ENCODE peak calls at places on chromosome 12, in five cellular contexts. Y, G, K, N and J are unnamed samples.

GRCh38 chr12:124107299-124107698 is 134.3 kb downstream of the ZNF664 start:
- DNase-seq in Y (no peak), G (no peak), K (no peak), N (no peak), J (no peak)

GRCh38 chr12:92928431-92928961 is 599 bp downstream of the EEA1 start:
- DNase-seq in Y (no peak), G (peak; percentile 49), K (peak; percentile 71), N (peak; percentile 77), J (peak; percentile 15)

GRCh38 chr12:117470804-117471203 is 109.4 kb upstream of the NOS1 start:
- DNase-seq in Y (no peak), G (peak; percentile 21), K (no peak), N (no peak), J (peak; percentile 46)

GRCh38 chr12:113231275-113232231 is 10.3 kb downstream of the TPCN1 start:
- DNase-seq in Y (no peak), G (no peak), K (peak; percentile 76), N (no peak), J (no peak)

GRCh38 chr12:114680498-114681148 is 3.4 kb downstream of the TBX3 start:
- DNase-seq in Y (no peak), G (no peak), K (no peak), N (no peak), J (peak; percentile 33)

GRCh38 chr12:2240984-2241383 is 188.2 kb downstream of the CACNA1C start:
- DNase-seq in Y (no peak), G (no peak), K (no peak), N (no peak), J (no peak)

GRCh38 chr12:81080431-81080983 is 2.6 kb downstream of the ACSS3 start:
- DNase-seq in Y (no peak), G (no peak), K (no peak), N (no peak), J (no peak)

GRCh38 chr12:76031081-76031413 is 529 bp downstream of the PHLDA1 start:
- DNase-seq in Y (no peak), G (no peak), K (no peak), N (no peak), J (peak; percentile 31)

GRCh38 chr12:109836916-109837315 is 3.7 kb upstream of the TRPV4 start:
- DNase-seq in Y (no peak), G (no peak), K (no peak), N (no peak), J (peak; percentile 25)

GRCh38 chr12:3032770-3033537 is 44.2 kb upstream of the TSPAN9 start:
- DNase-seq in Y (no peak), G (no peak), K (no peak), N (no peak), J (no peak)

GRCh38 chr12:3196488-3196887 is 119.3 kb downstream of the TSPAN9 start:
- DNase-seq in Y (no peak), G (no peak), K (no peak), N (no peak), J (no peak)

GRCh38 chr12:100127766-100128508 is 14.7 kb downstream of the BLTP3B start:
- DNase-seq in Y (no peak), G (peak; percentile 15), K (peak; percentile 14), N (no peak), J (peak; percentile 14)

GRCh38 chr12:64781374-64782029 is 22.3 kb upstream of the GNS start:
- DNase-seq in Y (peak; percentile 85), G (no peak), K (no peak), N (peak; percentile 26), J (peak; percentile 53)

GRCh38 chr12:122203968-122204828 is 689 bp downstream of the B3GNT4 start:
- DNase-seq in Y (peak; percentile 58), G (no peak), K (no peak), N (peak; percentile 68), J (no peak)

GRCh38 chr12:112353389-112353788 is 28.8 kb downstream of the HECTD4 start:
- DNase-seq in Y (no peak), G (no peak), K (no peak), N (no peak), J (peak; percentile 57)

GRCh38 chr12:76137611-76138010 is 53.1 kb upstream of the NAP1L1 start:
- DNase-seq in Y (no peak), G (no peak), K (peak; percentile 12), N (no peak), J (no peak)

DNA sequence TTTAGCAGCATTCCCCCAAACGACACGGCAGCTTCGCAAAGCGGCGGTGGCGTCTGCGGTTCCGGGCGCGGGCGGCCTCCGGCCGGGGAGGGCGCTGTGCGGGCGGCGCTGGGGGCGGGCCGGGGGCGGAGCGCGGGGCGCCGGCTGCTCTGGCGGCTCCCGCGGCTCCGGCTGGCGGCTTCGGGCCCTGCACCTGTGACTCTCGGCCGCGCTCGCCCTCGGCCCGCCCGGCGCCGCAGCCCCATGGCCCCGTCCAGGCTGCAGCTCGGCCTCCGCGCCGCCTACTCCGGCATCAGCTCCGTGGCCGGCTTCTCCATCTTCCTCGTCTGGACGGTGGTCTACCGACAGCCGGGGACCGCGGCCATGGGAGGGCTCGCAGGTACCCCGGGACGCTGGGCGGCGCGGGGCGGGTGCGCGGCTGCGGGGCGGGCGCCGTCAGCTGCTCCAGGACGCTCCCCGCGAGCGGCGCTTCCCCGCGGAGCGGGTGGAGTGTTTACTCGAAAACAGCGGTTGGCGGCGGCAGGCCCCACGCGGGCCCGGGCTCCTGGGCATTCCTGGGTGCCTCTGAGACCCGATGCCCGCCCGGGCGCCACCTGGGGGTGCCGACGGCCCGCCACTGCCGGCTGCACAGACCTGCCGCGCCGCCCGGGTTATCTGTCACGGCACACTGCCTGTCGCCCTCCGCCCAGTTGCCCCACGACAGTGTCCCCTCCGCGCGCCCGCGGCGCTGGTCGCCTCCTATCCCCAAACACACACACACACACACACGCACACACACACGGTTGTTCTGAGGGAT is at the start of gene SLC48A1:
- DNase-seq in Y (peak; percentile 93), G (peak; percentile 86), K (peak; percentile 91), N (peak; percentile 97), J (peak; percentile 76)
- TF ChIP-seq EZH2phosphoT487 in Y (no peak), G (no peak), K (no peak), N (no peak), J (no peak)

GRCh38 chr12:52497975-52498374 is 4.9 kb upstream of the KRT6A start:
- DNase-seq in Y (no peak), G (no peak), K (no peak), N (no peak), J (no peak)
- H3K4me1 ChIP-seq in Y (peaks cover 18% of the 10 kb centered on the region), G (peaks cover 21% of the 10 kb centered on the region), K (peaks cover 15% of the 10 kb centered on the region), N (no peaks in the 10 kb centered on the region), J (peaks cover 48% of the 10 kb centered on the region)

GRCh38 chr12:43842259-43842658 is 6.4 kb downstream of the TMEM117 start:
- DNase-seq in Y (no peak), G (no peak), K (no peak), N (no peak), J (no peak)

GRCh38 chr12:43848786-43849185 is 12.9 kb downstream of the TMEM117 start:
- DNase-seq in Y (no peak), G (no peak), K (no peak), N (no peak), J (peak; percentile 6)

GRCh38 chr12:43852744-43853143 is 16.9 kb downstream of the TMEM117 start:
- DNase-seq in Y (no peak), G (no peak), K (no peak), N (no peak), J (peak; percentile 19)

GRCh38 chr12:43847427-43847826 is 11.5 kb downstream of the TMEM117 start:
- DNase-seq in Y (no peak), G (no peak), K (no peak), N (no peak), J (peak; percentile 89)
- TF ChIP-seq EZH2phosphoT487 in Y (no peak), G (no peak), K (no peak), N (no peak), J (no peak)

GRCh38 chr12:106962291-106962690 is 6.6 kb downstream of the TMEM263 start:
- DNase-seq in Y (no peak), G (no peak), K (no peak), N (no peak), J (no peak)
- H3K4me1 ChIP-seq in Y (no peaks in the 10 kb centered on the region), G (peaks cover 15% of the 10 kb centered on the region), K (peaks cover 12% of the 10 kb centered on the region), N (peaks cover 5% of the 10 kb centered on the region), J (peaks cover 7% of the 10 kb centered on the region)

DNA sequence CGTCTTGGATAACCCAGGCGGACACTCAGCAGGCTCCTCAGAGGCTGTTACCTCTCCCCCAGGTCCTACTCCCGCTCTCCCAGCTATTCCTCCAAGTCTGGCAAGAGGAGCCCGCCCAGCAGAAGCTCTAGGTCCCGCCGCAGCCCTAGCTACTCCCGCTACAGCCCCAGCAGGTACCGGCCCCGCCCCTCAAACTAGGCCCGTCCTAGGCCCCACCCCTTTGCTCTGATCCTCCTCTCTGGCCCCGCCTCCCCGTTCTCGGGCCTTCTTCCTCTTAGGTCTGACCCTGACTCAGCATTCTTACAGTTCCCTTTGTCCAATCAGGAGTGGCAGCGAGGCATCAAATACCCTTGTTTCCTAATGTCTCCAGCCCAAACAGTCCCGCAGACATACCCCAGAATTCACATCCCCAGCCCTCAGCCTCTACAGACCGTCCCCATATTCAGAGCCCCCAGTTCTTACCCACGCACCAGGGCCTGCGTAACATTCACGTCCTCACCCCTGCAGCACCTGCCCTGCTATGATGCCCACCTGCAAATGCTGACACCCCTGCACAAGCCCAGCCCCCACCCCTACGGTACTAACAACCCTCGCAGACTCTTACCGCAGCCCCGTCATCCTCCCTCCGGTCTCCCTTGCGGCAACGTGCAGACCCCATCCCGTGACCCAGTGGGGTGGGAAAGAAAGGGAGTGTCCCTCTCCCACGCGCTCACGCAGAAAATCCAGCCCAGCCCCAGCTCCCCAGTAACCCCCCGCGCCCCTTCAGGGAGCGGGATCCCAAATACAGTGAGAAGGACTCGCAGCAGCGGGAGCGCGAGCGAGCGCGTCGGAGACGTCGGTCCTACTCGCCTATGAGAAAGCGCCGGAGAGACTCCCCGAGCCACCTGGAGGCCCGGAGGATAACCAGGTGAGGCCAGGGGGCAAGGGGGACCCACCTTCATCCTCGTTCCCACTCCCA is 25.0 kb upstream of the HSPB8 start:
- DNase-seq in Y (peak; percentile 98), G (no peak), K (peak; percentile 94), N (no peak), J (peak; percentile 15)
- TF ChIP-seq EZH2phosphoT487 in Y (no peak), G (no peak), K (no peak), N (no peak), J (no peak)

GRCh38 chr12:47801904-47802246 is 17.8 kb downstream of the HDAC7 start:
- DNase-seq in Y (no peak), G (no peak), K (no peak), N (no peak), J (no peak)

GRCh38 chr12:47801170-47801903 is 18.4 kb downstream of the HDAC7 start:
- DNase-seq in Y (peak; percentile 33), G (no peak), K (no peak), N (no peak), J (no peak)

GRCh38 chr12:47802312-47802711 is 17.4 kb downstream of the HDAC7 start:
- DNase-seq in Y (peak; percentile 46), G (peak; percentile 31), K (no peak), N (peak; percentile 52), J (no peak)

GRCh38 chr12:47804177-47804576 is 15.5 kb downstream of the HDAC7 start:
- DNase-seq in Y (no peak), G (no peak), K (no peak), N (no peak), J (no peak)

DNA sequence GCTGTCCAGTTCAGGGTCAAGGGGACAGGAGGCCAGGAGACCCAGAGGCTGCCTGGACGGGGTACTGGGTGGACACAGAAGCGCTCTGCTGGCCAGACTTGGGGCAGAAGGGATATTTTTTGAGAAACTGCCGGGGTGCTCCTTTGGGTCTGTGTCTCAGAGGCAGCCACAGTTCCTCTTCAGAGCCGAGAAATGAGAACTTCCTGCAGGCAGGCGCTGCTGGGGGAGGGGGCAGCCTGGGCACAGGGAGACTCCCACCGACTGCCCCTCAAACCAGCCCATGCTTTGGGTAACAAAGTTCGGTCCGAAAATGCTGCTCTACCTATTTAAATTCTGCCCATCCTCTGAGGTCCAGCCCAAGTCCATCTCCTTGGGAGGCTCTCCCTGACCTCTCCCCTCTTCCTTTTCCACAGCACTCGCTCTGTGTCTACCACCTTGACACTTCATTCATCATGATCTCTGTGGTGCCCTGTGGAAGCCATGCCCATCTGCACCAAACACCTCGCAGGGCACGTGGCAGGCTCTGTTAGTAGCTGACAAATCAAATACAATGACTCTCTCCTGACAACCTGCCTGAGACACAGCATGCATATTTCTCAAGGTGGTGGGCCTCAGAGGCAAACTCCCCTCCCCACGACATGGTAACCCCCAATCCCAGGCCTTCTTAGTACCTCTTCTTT is 16.4 kb downstream of the HDAC7 start:
- DNase-seq in Y (no peak), G (no peak), K (no peak), N (no peak), J (no peak)
- H3K4me1 ChIP-seq in Y (peaks cover 40% of the 10 kb centered on the region), G (peaks cover 53% of the 10 kb centered on the region), K (peaks cover 30% of the 10 kb centered on the region), N (peaks cover 51% of the 10 kb centered on the region), J (no peaks in the 10 kb centered on the region)